ENCODE peak calls at places on chromosome 2, in four cellular contexts. V is psoas muscle; G is CD8-positive, alpha-beta memory T cell; D is lung. R is an unnamed sample.

GRCh38 chr2:136019304-136019703 is 33.9 kb upstream of the DARS1 start:
- DNase-seq in V (no peak), G (no peak), D (no peak), R (no peak)

GRCh38 chr2:126886201-126886905 is 12.3 kb upstream of the TEX51 start:
- DNase-seq in V (peak), G (no peak), D (peak), R (peak)

GRCh38 chr2:236607471-236608307 is 38.1 kb downstream of the ACKR3 start:
- DNase-seq in V (no peak), G (no peak), D (no peak), R (no peak)

GRCh38 chr2:79982445-79982844 is 322.1 kb downstream of the LRRTM1 start:
- DNase-seq in V (no peak), G (no peak), D (no peak), R (peak)

GRCh38 chr2:215396595-215397313 is 39.1 kb downstream of the FN1 start:
- DNase-seq in V (no peak), G (no peak), D (no peak), R (no peak)

GRCh38 chr2:151619337-151619989 is 114.8 kb downstream of the NEB start:
- DNase-seq in V (no peak), G (no peak), D (no peak), R (no peak)

GRCh38 chr2:14565666-14566065 is 66.9 kb upstream of the LRATD1 start:
- DNase-seq in V (no peak), G (no peak), D (no peak), R (no peak)

GRCh38 chr2:215370116-215370965 is 58.5 kb downstream of the ATIC start:
- DNase-seq in V (no peak), G (no peak), D (no peak), R (no peak)

GRCh38 chr2:237900891-237901831 is 41.7 kb downstream of the RAMP1 start:
- DNase-seq in V (no peak), G (no peak), D (no peak), R (no peak)

GRCh38 chr2:237909075-237909695 is 49.8 kb downstream of the RAMP1 start:
- DNase-seq in V (no peak), G (no peak), D (no peak), R (no peak)

GRCh38 chr2:237901932-237902846 is 42.8 kb downstream of the RAMP1 start:
- DNase-seq in V (no peak), G (no peak), D (no peak), R (no peak)

GRCh38 chr2:237907144-237907543 is 47.7 kb downstream of the RAMP1 start:
- DNase-seq in V (no peak), G (no peak), D (no peak), R (no peak)

DNA sequence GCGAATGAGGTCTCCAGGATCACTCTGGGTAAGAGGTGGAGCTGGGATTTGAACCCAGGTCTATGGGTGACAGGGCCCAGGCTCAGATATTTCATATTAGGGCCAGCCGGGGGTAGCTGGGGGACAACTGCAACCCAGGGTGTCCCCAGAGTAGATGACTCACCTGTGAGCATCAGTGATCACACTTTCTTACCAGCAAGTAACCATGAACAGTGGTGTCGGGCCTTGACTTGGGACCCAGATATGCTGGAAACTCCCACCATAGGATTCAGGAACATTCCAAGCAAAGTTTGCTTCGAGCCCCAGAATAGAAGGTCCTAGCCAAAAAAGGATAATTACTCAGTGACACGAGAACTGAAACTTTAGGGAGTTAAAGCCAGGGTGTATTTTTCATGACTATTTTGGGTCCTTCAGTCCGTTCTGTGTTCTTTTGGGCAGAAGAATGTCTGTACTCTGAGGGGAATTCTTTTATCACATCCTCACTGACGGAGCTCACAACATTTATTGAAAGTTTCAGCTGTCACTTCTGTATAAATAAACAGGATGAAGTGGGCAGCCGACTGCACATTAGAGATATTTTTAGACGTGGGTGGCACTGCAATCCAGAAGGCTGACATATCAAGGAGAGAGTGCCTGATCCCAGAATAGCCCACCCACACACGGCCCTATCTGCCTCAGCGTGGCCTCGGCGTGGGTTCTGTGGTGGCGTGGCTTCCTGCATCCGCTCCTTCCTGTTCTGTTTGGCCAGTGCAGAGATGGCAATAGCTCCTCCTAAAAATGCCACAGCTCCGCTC is 45.6 kb downstream of the RAMP1 start:
- DNase-seq in V (peak), G (no peak), D (no peak), R (no peak)
- H3K27ac ChIP-seq in V (peak), G (no peak), D (peak), R (peak)

GRCh38 chr2:241491549-241492173 is 16.7 kb downstream of the STK25 start:
- DNase-seq in V (no peak), G (no peak), D (no peak), R (no peak)

GRCh38 chr2:241492174-241492565 is 16.2 kb downstream of the STK25 start:
- DNase-seq in V (no peak), G (no peak), D (no peak), R (no peak)

GRCh38 chr2:241490444-241490760 is 18.0 kb downstream of the STK25 start:
- DNase-seq in V (no peak), G (no peak), D (no peak), R (no peak)

GRCh38 chr2:241489733-241490443 is 18.5 kb downstream of the STK25 start:
- DNase-seq in V (no peak), G (no peak), D (no peak), R (no peak)

GRCh38 chr2:241490825-241491505 is 17.4 kb downstream of the STK25 start:
- DNase-seq in V (no peak), G (no peak), D (no peak), R (peak)
- H3K27ac ChIP-seq in V (peak), G (no peak), D (no peak), R (peak)

DNA sequence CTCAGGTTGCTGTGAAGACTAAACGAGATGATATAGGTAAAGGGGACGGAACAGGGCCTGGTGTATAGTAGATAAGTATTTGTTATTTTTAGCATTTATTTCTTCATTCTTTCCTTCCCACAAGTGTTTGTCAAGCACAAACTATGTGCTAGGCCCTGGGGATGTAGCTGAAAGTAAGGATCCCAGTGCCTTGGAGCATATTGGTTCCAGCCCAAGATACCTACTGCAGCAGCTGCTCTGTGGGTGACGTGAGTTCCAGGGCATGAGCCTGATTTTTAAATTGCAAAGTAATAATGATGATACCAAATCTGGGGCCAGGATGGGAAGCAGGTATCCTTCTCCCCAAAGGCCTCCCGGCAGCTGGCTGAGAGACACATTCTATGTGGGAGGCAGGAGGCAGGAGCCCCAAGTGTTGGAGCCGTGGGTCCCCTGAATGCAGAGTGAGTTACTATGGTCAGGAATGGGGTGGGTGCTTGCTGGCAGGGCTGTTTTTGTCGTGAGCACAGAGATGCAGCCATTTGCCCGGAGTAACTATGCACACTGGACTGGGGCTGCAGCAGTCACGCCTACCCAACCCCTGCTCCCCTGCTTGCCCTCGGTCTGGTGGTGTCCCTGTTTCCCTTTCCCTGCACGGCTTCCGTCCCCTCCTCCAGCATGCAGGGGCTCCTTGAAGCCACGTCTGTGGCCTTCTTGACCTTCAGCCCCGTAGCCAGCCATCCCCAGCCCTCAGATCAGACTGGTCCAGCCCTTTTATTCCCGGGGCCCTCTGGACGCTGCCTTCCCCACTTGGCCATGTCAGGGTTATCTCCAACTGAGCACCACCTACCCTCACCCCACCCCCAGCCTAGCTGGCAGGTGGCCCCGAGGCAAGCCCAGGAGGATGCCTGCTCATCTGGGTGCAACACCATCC is 52.4 kb downstream of the INHBB start:
- DNase-seq in V (no peak), G (no peak), D (no peak), R (no peak)
- H3K27ac ChIP-seq in V (no peak), G (no peak), D (no peak), R (no peak)

GRCh38 chr2:181421131-181421458 is 36.1 kb upstream of the ITGA4 start:
- DNase-seq in V (no peak), G (no peak), D (no peak), R (no peak)
- H3K27ac ChIP-seq in V (no peak), G (no peak), D (no peak), R (no peak)

GRCh38 chr2:144801325-144801724 is 281.4 kb upstream of the ZEB2 start:
- DNase-seq in V (no peak), G (no peak), D (no peak), R (no peak)
- H3K27ac ChIP-seq in V (no peak), G (no peak), D (no peak), R (no peak)

GRCh38 chr2:227973241-227973640 is 101.8 kb downstream of the DAW1 start:
- DNase-seq in V (no peak), G (no peak), D (no peak), R (no peak)
- H3K27ac ChIP-seq in V (no peak), G (no peak), D (no peak), R (no peak)

DNA sequence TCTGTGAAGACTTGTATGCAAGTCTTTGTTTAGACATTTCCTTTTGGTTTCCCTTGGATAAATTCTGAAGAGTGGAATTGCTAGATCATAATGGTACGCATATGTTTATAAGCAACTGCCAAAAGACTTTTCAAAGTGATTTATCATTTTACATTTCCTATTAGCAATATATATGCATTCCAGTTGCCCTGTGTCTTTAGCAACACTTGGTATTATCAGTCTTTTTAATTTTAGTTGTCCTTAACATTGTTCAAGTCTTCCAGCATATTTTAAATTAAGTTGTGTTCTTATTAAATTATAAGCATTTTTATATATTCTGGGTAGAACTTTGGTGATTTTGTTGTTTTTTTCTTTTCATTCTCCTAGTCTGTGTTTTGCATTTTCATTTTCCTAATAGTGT is 81.8 kb downstream of the EML6 start:
- DNase-seq in V (no peak), G (no peak), D (no peak), R (no peak)
- H3K27ac ChIP-seq in V (no peak), G (no peak), D (no peak), R (no peak)

GRCh38 chr2:33441235-33441810 is 35.1 kb upstream of the RASGRP3 start:
- DNase-seq in V (peak), G (no peak), D (no peak), R (no peak)
- H3K27ac ChIP-seq in V (peak), G (no peak), D (no peak), R (no peak)

GRCh38 chr2:161103451-161103831 is 56.8 kb upstream of the TANK start:
- DNase-seq in V (no peak), G (no peak), D (no peak), R (no peak)

GRCh38 chr2:161097157-161097556 is 63.1 kb upstream of the TANK start:
- DNase-seq in V (no peak), G (no peak), D (no peak), R (no peak)

GRCh38 chr2:161102770-161103450 is 57.3 kb upstream of the TANK start:
- DNase-seq in V (no peak), G (no peak), D (no peak), R (no peak)

GRCh38 chr2:161101406-161101805 is 58.8 kb upstream of the TANK start:
- DNase-seq in V (no peak), G (no peak), D (no peak), R (no peak)

DNA sequence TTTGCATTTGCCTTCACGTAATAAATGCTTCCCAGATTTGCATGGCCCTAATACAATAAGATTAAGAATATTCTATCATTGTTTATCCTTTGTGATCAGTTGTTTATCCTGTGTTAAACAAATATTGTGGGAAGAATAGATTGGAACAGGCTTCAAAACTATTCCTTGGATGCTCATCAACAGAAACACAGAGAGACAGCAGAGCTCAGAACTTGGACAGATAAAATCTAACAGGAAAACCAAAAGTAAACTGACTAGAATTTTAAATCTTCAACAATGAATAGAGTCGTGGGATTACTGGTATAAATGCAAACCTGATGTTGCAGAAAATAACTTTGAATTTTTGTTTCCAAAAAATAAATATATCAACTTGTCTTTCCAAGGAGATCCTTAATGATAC is 60.0 kb upstream of the TANK start:
- DNase-seq in V (no peak), G (no peak), D (no peak), R (no peak)
- H3K27ac ChIP-seq in V (no peak), G (no peak), D (no peak), R (no peak)

GRCh38 chr2:161030260-161031063 is 129.8 kb upstream of the TANK start:
- DNase-seq in V (peak), G (no peak), D (no peak), R (no peak)
- H3K27ac ChIP-seq in V (peak), G (no peak), D (no peak), R (no peak)